ENCODE peak calls at places on chromosomes 1 and 21, in six cellular contexts. E is GM12865; U is activated T-helper 1 cell treated with anti-CD3 and anti-CD28 coated beads, Interleukin-12 subunit alpha, Interleukin-12 subunit beta, Interleukin-2, Interleukin-4 antibody, amounts not matched to agents 30 ng/mL and 10 ng/mL and 1 ng/mL, durations not matched to agents 14 hours and 24 hours and 36 hours; T is AG09309; K is T-cell; Q is GM12864. A is an unnamed sample.
A peak's percentile ranks its signal among the peaks of the same experiment; 100 is the strongest.

GRCh38 chr1:208438262-208438661 is 194.1 kb upstream of the PLXNA2 start:
- DNase-seq in E (no peak), U (no peak), T (no peak), K (no peak), Q (no peak), A (no peak)

GRCh38 chr1:46493316-46494032 is 3.8 kb downstream of the DMBX1 start:
- DNase-seq in E (no peak), U (no peak), T (no peak), K (no peak), Q (no peak), A (no peak)

GRCh38 chr1:46246548-46247432 is 773 bp upstream of the RAD54L start:
- DNase-seq in E (peak; percentile 70), U (no peak), T (no peak), K (peak; percentile 40), Q (no peak), A (peak; percentile 89)

GRCh38 chr1:52427152-52427551 is 22.8 kb downstream of the PRPF38A start:
- DNase-seq in E (no peak), U (no peak), T (no peak), K (no peak), Q (no peak), A (no peak)

GRCh38 chr1:16065197-16065576 is 8.3 kb downstream of the FAM131C start:
- DNase-seq in E (no peak), U (no peak), T (no peak), K (no peak), Q (no peak), A (no peak)

GRCh38 chr1:211648980-211649934 is 26.2 kb downstream of the NEK2 start:
- DNase-seq in E (no peak), U (no peak), T (no peak), K (no peak), Q (no peak), A (no peak)

GRCh38 chr1:164472841-164473240 is 86.1 kb upstream of the PBX1 start:
- DNase-seq in E (no peak), U (no peak), T (no peak), K (no peak), Q (no peak), A (no peak)

GRCh38 chr1:185956881-185957280 is 222.7 kb downstream of the HMCN1 start:
- DNase-seq in E (no peak), U (no peak), T (no peak), K (no peak), Q (no peak), A (no peak)

GRCh38 chr21:33231526-33231925 is 1.8 kb downstream of the IFNAR2 start:
- DNase-seq in E (peak; percentile 71), U (peak; percentile 21), T (no peak), K (no peak), Q (no peak), A (peak; percentile 47)

GRCh38 chr21:45995686-45996179 is 14.2 kb downstream of the COL6A1 start:
- DNase-seq in E (no peak), U (no peak), T (no peak), K (peak; percentile 23), Q (no peak), A (no peak)

GRCh38 chr1:8903908-8904650 is 25.6 kb upstream of the ENO1 start:
- DNase-seq in E (no peak), U (no peak), T (peak; percentile 95), K (no peak), Q (no peak), A (no peak)

GRCh38 chr1:31605908-31606427 is 11.5 kb upstream of the HCRTR1 start:
- DNase-seq in E (peak; percentile 95), U (no peak), T (peak; percentile 47), K (no peak), Q (peak; percentile 93), A (peak; percentile 78)

GRCh38 chr1:230430499-230430898 is 4.4 kb upstream of the PGBD5 start:
- DNase-seq in E (no peak), U (no peak), T (no peak), K (no peak), Q (no peak), A (no peak)

GRCh38 chr1:150987928-150988327 is 5.8 kb downstream of the ANXA9 start:
- DNase-seq in E (no peak), U (no peak), T (no peak), K (no peak), Q (no peak), A (no peak)

GRCh38 chr21:25895565-25896205 is 160.9 kb downstream of the GABPA start:
- DNase-seq in E (peak; percentile 46), U (no peak), T (peak; percentile 4), K (no peak), Q (no peak), A (no peak)

GRCh38 chr1:178098262-178098661 is 4.4 kb downstream of the RASAL2 start:
- DNase-seq in E (no peak), U (no peak), T (no peak), K (no peak), Q (no peak), A (no peak)

GRCh38 chr1:209875510-209875909 is 47.7 kb downstream of the UTP25 start:
- DNase-seq in E (no peak), U (no peak), T (peak; percentile 42), K (no peak), Q (no peak), A (no peak)

GRCh38 chr1:10573446-10573845 is 98.7 kb downstream of the PEX14 start:
- DNase-seq in E (no peak), U (no peak), T (no peak), K (no peak), Q (no peak), A (no peak)

GRCh38 chr1:7587726-7588456 is 183.2 kb upstream of the VAMP3 start:
- DNase-seq in E (no peak), U (no peak), T (no peak), K (no peak), Q (no peak), A (no peak)

GRCh38 chr1:65075123-65075976 is 72.7 kb upstream of the AK4 start:
- DNase-seq in E (peak; percentile 80), U (peak; percentile 47), T (peak; percentile 24), K (peak; percentile 72), Q (peak; percentile 47), A (no peak)

GRCh38 chr1:45843474-45843905 is 40.1 kb downstream of the MAST2 start:
- DNase-seq in E (peak; percentile 31), U (no peak), T (peak; percentile 27), K (no peak), Q (no peak), A (no peak)

GRCh38 chr1:145999321-146000024 is 3.1 kb upstream of the TXNIP start:
- DNase-seq in E (peak; percentile 18), U (no peak), T (no peak), K (peak; percentile 75), Q (no peak), A (no peak)

GRCh38 chr21:44506279-44507255 is 33.4 kb downstream of the KRTAP10-1 start:
- DNase-seq in E (no peak), U (no peak), T (no peak), K (no peak), Q (no peak), A (no peak)

GRCh38 chr21:42346441-42346840 is 4.4 kb downstream of the TFF2 start:
- DNase-seq in E (no peak), U (no peak), T (no peak), K (no peak), Q (no peak), A (no peak)

GRCh38 chr1:50841791-50842387 is 118.2 kb downstream of the FAF1 start:
- DNase-seq in E (peak; percentile 3), U (no peak), T (peak; percentile 29), K (no peak), Q (no peak), A (no peak)

GRCh38 chr21:45021428-45022347 is 52.7 kb upstream of the ADARB1 start:
- DNase-seq in E (no peak), U (no peak), T (no peak), K (no peak), Q (no peak), A (no peak)

GRCh38 chr1:41726899-41727748 is 191.6 kb downstream of the HIVEP3 start:
- DNase-seq in E (peak; percentile 83), U (peak; percentile 10), T (no peak), K (no peak), Q (no peak), A (peak; percentile 88)

GRCh38 chr1:100578201-100578600 is 40.3 kb downstream of the GPR88 start:
- DNase-seq in E (no peak), U (no peak), T (no peak), K (no peak), Q (no peak), A (no peak)

GRCh38 chr1:36481091-36481490 is 1.6 kb downstream of the CSF3R start:
- DNase-seq in E (no peak), U (no peak), T (no peak), K (no peak), Q (no peak), A (no peak)

GRCh38 chr1:11982010-11982392 is 1.8 kb downstream of the MFN2 start:
- DNase-seq in E (peak; percentile 46), U (no peak), T (no peak), K (no peak), Q (no peak), A (no peak)

GRCh38 chr21:45536301-45537081 is 5.7 kb downstream of the SLC19A1 start:
- DNase-seq in E (no peak), U (no peak), T (no peak), K (no peak), Q (no peak), A (no peak)

GRCh38 chr1:10686404-10687040 is 109.9 kb downstream of the CASZ1 start:
- DNase-seq in E (no peak), U (no peak), T (no peak), K (no peak), Q (no peak), A (peak; percentile 54)

GRCh38 chr1:107277022-107277421 is 136.2 kb downstream of the NTNG1 start:
- DNase-seq in E (peak; percentile 41), U (no peak), T (peak; percentile 47), K (no peak), Q (peak; percentile 15), A (no peak)

GRCh38 chr1:6033986-6034749 is 11.5 kb upstream of the KCNAB2 start:
- DNase-seq in E (peak; percentile 43), U (no peak), T (no peak), K (no peak), Q (no peak), A (no peak)

GRCh38 chr1:46533179-46533864 is 18.1 kb downstream of the KNCN start:
- DNase-seq in E (peak; percentile 33), U (peak; percentile 34), T (no peak), K (peak; percentile 35), Q (no peak), A (peak; percentile 30)

GRCh38 chr1:20896824-20897223 is 109.7 kb upstream of the HP1BP3 start:
- DNase-seq in E (no peak), U (no peak), T (peak; percentile 33), K (no peak), Q (no peak), A (no peak)

GRCh38 chr1:226069818-226070489 is 7.4 kb downstream of the H3-3A start:
- DNase-seq in E (no peak), U (no peak), T (no peak), K (no peak), Q (no peak), A (no peak)